ENCODE peak calls at places on chromosomes 13 and 19, in seven cellular contexts. D, B, X, C, U, G and I are unnamed samples.

GRCh38 chr19:5492281-5492812 is 37.1 kb downstream of the ZNRF4 start:
- DNase-seq in D (no peak), B (no peak), X (no peak), C (no peak), U (no peak), G (no peak), I (no peak)

GRCh38 chr19:57434386-57435061 is 601 bp upstream of the ZNF749 start:
- DNase-seq in D (peak), B (no peak), X (no peak), C (peak), U (no peak), G (no peak), I (no peak)

GRCh38 chr13:76336889-76337844 is 549.0 kb downstream of the KCTD12 start:
- DNase-seq in D (no peak), B (no peak), X (no peak), C (no peak), U (no peak), G (no peak), I (no peak)

GRCh38 chr19:3969435-3970312 is 1.2 kb downstream of the DAPK3 start:
- DNase-seq in D (peak), B (no peak), X (no peak), C (peak), U (no peak), G (peak), I (no peak)

GRCh38 chr19:41705393-41706174 is 2.8 kb upstream of the CEACAM5 start:
- DNase-seq in D (no peak), B (no peak), X (no peak), C (peak), U (no peak), G (no peak), I (no peak)

GRCh38 chr19:3188627-3189596 is 3.2 kb downstream of the NCLN start:
- DNase-seq in D (no peak), B (no peak), X (no peak), C (no peak), U (no peak), G (no peak), I (no peak)

GRCh38 chr19:13619203-13619632 is 112.9 kb upstream of the CACNA1A start:
- DNase-seq in D (no peak), B (no peak), X (no peak), C (no peak), U (no peak), G (no peak), I (no peak)

GRCh38 chr13:98157188-98157587 is 14.3 kb downstream of the FARP1 start:
- DNase-seq in D (no peak), B (no peak), X (no peak), C (no peak), U (no peak), G (no peak), I (no peak)

GRCh38 chr13:99196466-99197256 is 4.0 kb upstream of the UBAC2 start:
- DNase-seq in D (no peak), B (no peak), X (no peak), C (no peak), U (no peak), G (no peak), I (no peak)

GRCh38 chr19:6125571-6125989 is 9.9 kb upstream of the ACSBG2 start:
- DNase-seq in D (peak), B (peak), X (no peak), C (peak), U (peak), G (peak), I (peak)

GRCh38 chr13:65914707-65915106 is 1315.4 kb downstream of the PCDH9 start:
- DNase-seq in D (no peak), B (no peak), X (no peak), C (no peak), U (no peak), G (no peak), I (no peak)

GRCh38 chr19:10797541-10798256 is 38.3 kb downstream of the TMED1 start:
- DNase-seq in D (no peak), B (peak), X (peak), C (no peak), U (peak), G (no peak), I (no peak)

GRCh38 chr13:22735381-22735995 is 445.3 kb upstream of the SGCG start:
- DNase-seq in D (no peak), B (no peak), X (no peak), C (no peak), U (no peak), G (no peak), I (no peak)

GRCh38 chr19:46970815-46971214 is 48.8 kb upstream of the NPAS1 start:
- DNase-seq in D (no peak), B (no peak), X (no peak), C (no peak), U (no peak), G (no peak), I (no peak)

GRCh38 chr19:47735131-47735530 is 10.2 kb upstream of the NOP53 start:
- DNase-seq in D (no peak), B (no peak), X (no peak), C (no peak), U (no peak), G (no peak), I (no peak)

GRCh38 chr19:39568604-39569003 is 28.6 kb upstream of the EID2 start:
- DNase-seq in D (no peak), B (no peak), X (no peak), C (no peak), U (no peak), G (peak), I (no peak)

GRCh38 chr13:67296511-67296910 is 66.4 kb upstream of the PCDH9 start:
- DNase-seq in D (no peak), B (no peak), X (no peak), C (no peak), U (no peak), G (no peak), I (no peak)

GRCh38 chr13:72745260-72745659 is 17.5 kb downstream of the BORA start:
- DNase-seq in D (no peak), B (no peak), X (no peak), C (no peak), U (no peak), G (no peak), I (no peak)

GRCh38 chr13:102399791-102400618 is 1.8 kb downstream of the FGF14 start:
- DNase-seq in D (peak), B (peak), X (no peak), C (no peak), U (no peak), G (no peak), I (no peak)

GRCh38 chr13:73000027-73000674 is 58.7 kb upstream of the KLF5 start:
- DNase-seq in D (no peak), B (no peak), X (no peak), C (peak), U (peak), G (no peak), I (no peak)

GRCh38 chr13:30711375-30711774 is 24.0 kb upstream of the ALOX5AP start:
- DNase-seq in D (no peak), B (no peak), X (no peak), C (no peak), U (no peak), G (no peak), I (no peak)

GRCh38 chr13:108176685-108177274 is 38.6 kb downstream of the LIG4 start:
- DNase-seq in D (peak), B (peak), X (no peak), C (peak), U (no peak), G (peak), I (peak)

GRCh38 chr19:5150902-5151741 is 182.2 kb downstream of the KDM4B start:
- DNase-seq in D (peak), B (peak), X (peak), C (no peak), U (no peak), G (no peak), I (peak)

GRCh38 chr13:112067871-112068305 is 939 bp downstream of the SOX1 start:
- DNase-seq in D (peak), B (no peak), X (no peak), C (no peak), U (no peak), G (no peak), I (no peak)

GRCh38 chr19:48381178-48381950 is 10.0 kb downstream of the KDELR1 start:
- DNase-seq in D (no peak), B (no peak), X (no peak), C (no peak), U (no peak), G (no peak), I (no peak)

GRCh38 chr13:26558074-26558805 is 757 bp downstream of the WASF3 start:
- DNase-seq in D (peak), B (peak), X (no peak), C (no peak), U (no peak), G (no peak), I (peak)

GRCh38 chr19:49347835-49348234 is 12.6 kb downstream of the CD37 start:
- DNase-seq in D (no peak), B (peak), X (no peak), C (peak), U (no peak), G (peak), I (no peak)

GRCh38 chr19:13118424-13119193 is 545 bp downstream of the NACC1 start:
- DNase-seq in D (peak), B (peak), X (peak), C (peak), U (no peak), G (peak), I (peak)

DNA sequence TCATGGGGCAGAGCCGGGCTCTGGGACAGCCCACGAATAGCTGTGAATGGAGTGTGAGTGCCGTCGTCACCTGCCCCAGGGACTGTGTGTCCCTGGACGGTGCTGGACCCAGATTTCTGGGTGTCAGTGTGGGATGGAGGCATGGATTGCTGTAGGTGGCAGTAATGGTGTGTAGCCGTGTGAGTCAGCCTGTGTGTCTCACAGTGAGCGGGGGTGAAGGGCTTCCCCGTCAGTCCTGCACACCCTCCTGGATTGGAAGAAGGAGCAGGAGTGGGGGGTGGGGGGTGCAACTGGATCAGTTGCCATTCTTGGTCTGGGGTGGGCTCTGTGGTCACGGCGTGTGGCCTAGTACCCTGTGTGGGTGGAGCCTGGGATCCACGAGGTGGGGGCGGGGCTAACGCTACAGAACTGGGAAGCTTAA is 6.5 kb upstream of the LTBP4 start:
- DNase-seq in D (peak), B (no peak), X (no peak), C (peak), U (no peak), G (no peak), I (no peak)
- TF ChIP-seq POLR2AphosphoS5 in D (no peak), B (no peak), X (no peak), C (no peak), U (no peak), G (no peak), I (no peak)

DNA sequence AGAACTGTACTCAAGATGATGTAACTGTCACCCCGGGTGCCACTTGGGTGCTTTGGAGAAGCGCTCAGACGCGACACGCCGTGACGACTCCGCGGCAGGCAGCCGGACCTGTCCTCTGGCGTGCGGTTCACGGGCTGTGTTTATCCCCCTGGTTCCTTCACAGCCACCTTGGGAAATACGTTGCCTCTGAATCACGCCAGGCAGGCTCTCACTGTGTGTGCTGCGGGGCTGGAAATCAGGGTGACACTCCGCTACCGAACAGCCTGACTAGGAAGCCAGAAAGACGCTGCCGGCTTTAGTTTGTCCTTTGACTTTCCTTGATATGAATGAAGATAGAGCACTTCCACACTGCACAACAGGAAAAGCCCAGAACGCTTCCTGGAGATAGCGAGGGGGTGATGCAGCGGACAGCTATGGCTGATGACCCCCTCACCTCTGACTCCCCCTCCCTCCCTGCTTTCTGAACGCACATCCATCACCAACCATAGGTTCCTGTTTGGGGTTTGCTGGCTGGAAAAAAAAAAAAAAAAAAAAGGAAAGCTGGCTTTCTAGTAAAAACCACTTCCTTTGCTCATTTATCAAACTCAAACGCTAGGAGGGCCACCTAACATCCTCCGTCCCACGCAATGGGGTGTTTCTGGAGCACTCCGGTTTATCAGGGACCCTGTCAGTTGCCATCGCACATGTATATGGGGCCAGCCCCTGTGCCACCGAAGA is 3.7 kb upstream of the GP6 start:
- DNase-seq in D (no peak), B (no peak), X (no peak), C (peak), U (no peak), G (no peak), I (no peak)
- TF ChIP-seq TAF1 in D (no peak), B (no peak), X (no peak), C (no peak), U (no peak), G (no peak), I (no peak)

DNA sequence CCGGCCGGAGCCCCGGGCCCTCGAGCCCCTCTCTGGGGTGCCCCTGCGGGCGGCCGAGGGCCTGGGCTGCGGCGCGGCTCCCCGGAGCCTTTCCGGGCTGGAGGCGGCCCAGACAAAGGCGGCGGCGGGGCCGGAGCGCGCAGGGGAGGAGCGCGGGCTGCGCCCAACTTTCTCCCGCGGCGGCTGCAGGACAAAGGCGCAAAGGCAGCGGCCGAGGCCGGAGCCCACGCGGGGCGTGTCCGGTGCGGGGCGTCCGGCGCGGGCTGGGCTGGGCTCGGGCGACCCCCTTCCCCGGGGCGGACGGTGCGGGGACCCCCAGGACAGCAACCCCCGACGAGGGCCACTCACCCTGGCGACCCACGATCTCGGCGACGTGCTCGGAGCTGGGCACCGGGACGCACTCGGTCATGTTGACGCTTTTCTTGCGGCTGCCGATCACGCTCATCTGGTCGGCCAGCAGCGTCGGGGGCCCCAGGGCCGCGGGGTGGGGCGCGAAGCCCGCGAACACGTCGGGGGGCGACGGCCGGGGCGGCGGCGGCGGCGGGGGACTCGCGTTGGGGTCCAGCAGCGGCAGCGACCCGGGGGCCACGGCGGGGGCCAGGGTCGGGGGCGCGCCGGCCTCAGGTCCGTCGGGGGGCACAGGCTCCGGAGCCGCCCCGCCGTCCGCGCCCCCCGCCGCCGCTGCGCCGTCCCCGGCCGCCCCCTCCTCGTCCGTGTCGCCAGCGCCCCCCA is 843 bp downstream of the MEX3D start:
- DNase-seq in D (no peak), B (peak), X (no peak), C (peak), U (no peak), G (no peak), I (no peak)
- TF ChIP-seq POLR2AphosphoS5 in D (peak), B (no peak), X (no peak), C (no peak), U (no peak), G (no peak), I (no peak)

DNA sequence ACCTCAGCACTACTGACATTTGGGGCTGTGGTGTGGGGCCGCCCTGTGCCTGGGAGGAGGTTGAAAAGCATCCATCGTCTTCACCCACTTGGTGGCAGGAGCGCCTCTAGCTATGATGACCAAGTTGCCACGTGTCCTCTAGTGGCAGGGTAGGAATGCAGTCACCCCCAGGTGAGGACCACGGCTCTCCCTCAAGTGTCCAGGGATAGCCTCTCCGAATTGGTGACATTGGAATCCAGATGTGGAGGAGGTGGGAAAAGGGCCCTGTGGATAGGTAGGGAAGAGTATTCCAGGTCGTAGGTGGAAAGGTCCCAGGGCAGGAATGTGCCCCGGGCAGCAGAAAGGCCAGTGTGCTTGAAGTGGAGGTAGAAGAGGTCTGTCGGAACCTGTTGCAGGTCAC is 37.6 kb downstream of the ARHGEF18 start:
- DNase-seq in D (no peak), B (no peak), X (no peak), C (peak), U (no peak), G (no peak), I (no peak)
- TF ChIP-seq TAF1 in D (no peak), B (no peak), X (no peak), C (no peak), U (no peak), G (no peak), I (no peak)

GRCh38 chr13:34156841-34157365 is 339.0 kb downstream of the RFC3 start:
- DNase-seq in D (no peak), B (no peak), X (peak), C (peak), U (peak), G (peak), I (peak)
- TF ChIP-seq POLR2AphosphoS5 in D (no peak), B (peak), X (no peak), C (no peak), U (no peak), G (no peak), I (no peak)